ENCODE peak calls at places on chromosome 6, in ten cellular contexts. P, Q, R, U, A, B, S, F, Z and L are unnamed samples.

GRCh38 chr6:3165631-3166534 is 8.5 kb upstream of the TUBB2A start:
- DNase-seq in P (no peak), A (peak; percentile 91), R (no peak), S (no peak), F (peak; percentile 32), Z (peak; percentile 67), B (no peak), Q (no peak), U (peak; percentile 30), L (peak; percentile 67)

GRCh38 chr6:38269773-38270172 is 370.0 kb downstream of the BTBD9 start:
- DNase-seq in F (no peak), Q (peak; percentile 14), P (no peak), B (no peak), S (no peak), R (no peak), Z (no peak), U (no peak), A (peak; percentile 38), L (no peak)

GRCh38 chr6:157218371-157219198 is 104.7 kb downstream of the TMEM242 start:
- DNase-seq in P (no peak), F (no peak), U (no peak), B (no peak), Z (no peak), S (no peak), A (no peak), Q (no peak), R (no peak), L (peak; percentile 6)

GRCh38 chr6:16760536-16761468 is at the start of gene ATXN1:
- DNase-seq in U (peak; percentile 80), F (peak; percentile 65), R (peak; percentile 51), B (peak; percentile 79), Z (no peak), A (peak; percentile 90), P (peak; percentile 74), S (no peak), Q (peak; percentile 71), L (no peak)

GRCh38 chr6:22236626-22237414 is 60.0 kb downstream of the PRL start:
- DNase-seq in U (peak; percentile 25), Z (no peak), P (no peak), B (no peak), A (peak; percentile 88), R (no peak), F (peak; percentile 95), S (no peak), Q (no peak), L (no peak)

GRCh38 chr6:42727084-42727601 is 4.7 kb upstream of the PRPH2 start:
- DNase-seq in P (peak; percentile 61), B (no peak), Z (no peak), A (no peak), U (no peak), R (peak; percentile 14), Q (no peak), S (no peak), F (peak; percentile 21), L (no peak)

GRCh38 chr6:106413016-106413415 is 52.5 kb downstream of the CRYBG1 start:
- DNase-seq in S (no peak), F (no peak), P (no peak), R (no peak), U (no peak), Q (no peak), B (no peak), A (no peak), Z (no peak), L (no peak)

GRCh38 chr6:23980965-23981364 is 145.1 kb upstream of the NRSN1 start:
- DNase-seq in P (no peak), R (no peak), A (no peak), B (no peak), Q (no peak), U (no peak), F (no peak), Z (no peak), S (no peak), L (no peak)

GRCh38 chr6:134247271-134247833 is 70.6 kb downstream of the SGK1 start:
- DNase-seq in P (no peak), Z (no peak), A (no peak), U (peak; percentile 12), S (peak; percentile 91), F (no peak), Q (no peak), B (peak; percentile 87), R (no peak), L (no peak)
- H3K4me1 ChIP-seq in P (peaks cover 1% of the 10 kb centered on the region), Z (no peaks in the 10 kb centered on the region), A (peaks cover 3% of the 10 kb centered on the region), U (peaks cover 18% of the 10 kb centered on the region), S (peaks cover 63% of the 10 kb centered on the region), F (peaks cover 10% of the 10 kb centered on the region), Q (no peaks in the 10 kb centered on the region), B (peaks cover 65% of the 10 kb centered on the region), R (peaks cover 20% of the 10 kb centered on the region), L (no peaks in the 10 kb centered on the region)

GRCh38 chr6:116764557-116764960 is 960 bp downstream of the FAM162B start:
- DNase-seq in F (peak; percentile 9), B (no peak), Q (peak; percentile 15), Z (no peak), R (no peak), P (no peak), A (peak; percentile 10), S (no peak), U (peak; percentile 20), L (no peak)

GRCh38 chr6:116763871-116764270 is 1.6 kb downstream of the FAM162B start:
- DNase-seq in S (no peak), Z (no peak), Q (no peak), P (no peak), A (no peak), F (peak; percentile 38), B (no peak), R (no peak), U (no peak), L (no peak)

GRCh38 chr6:116761779-116762178 is 3.7 kb downstream of the FAM162B start:
- DNase-seq in B (no peak), R (no peak), F (no peak), P (no peak), Z (no peak), Q (no peak), S (no peak), A (no peak), U (no peak), L (no peak)

GRCh38 chr6:116763048-116763447 is 2.5 kb downstream of the FAM162B start:
- DNase-seq in S (no peak), B (no peak), Q (no peak), A (no peak), Z (no peak), P (no peak), R (no peak), F (no peak), U (no peak), L (no peak)

DNA sequence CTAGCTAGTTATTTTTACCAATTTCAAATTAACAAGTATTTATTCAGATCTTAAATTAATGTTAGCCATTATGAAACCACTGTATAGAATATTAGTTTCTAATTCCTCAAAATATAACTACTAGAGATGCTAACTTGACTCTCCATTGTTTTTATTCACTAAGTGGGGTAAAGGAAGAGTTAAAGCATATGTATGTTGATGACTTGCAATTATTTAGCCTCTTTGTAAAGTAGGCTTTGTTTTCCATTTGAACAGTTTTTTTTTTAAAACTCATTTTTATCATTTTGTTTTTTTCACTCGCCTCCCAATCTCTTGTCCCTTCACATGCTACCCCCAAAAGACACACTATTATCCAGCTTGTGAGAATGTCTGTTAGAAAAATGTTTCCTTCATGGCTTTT is 3.3 kb downstream of the FAM162B start:
- DNase-seq in S (no peak), U (no peak), A (no peak), R (no peak), B (no peak), P (no peak), F (no peak), Z (no peak), Q (no peak), L (no peak)
- H3K27me3 ChIP-seq in S (peaks cover 4% of the 10 kb centered on the region), U (peaks cover 37% of the 10 kb centered on the region), A (peaks cover 17% of the 10 kb centered on the region), R (no peaks in the 10 kb centered on the region), B (peaks cover 15% of the 10 kb centered on the region), P (no peaks in the 10 kb centered on the region), F (peaks cover 12% of the 10 kb centered on the region), Z (peaks cover 28% of the 10 kb centered on the region), Q (peaks cover 47% of the 10 kb centered on the region), L (no peaks in the 10 kb centered on the region)

GRCh38 chr6:47650553-47651432 is 47.6 kb upstream of the ADGRF4 start:
- DNase-seq in Q (no peak), R (no peak), S (no peak), A (peak; percentile 10), U (no peak), F (no peak), B (no peak), Z (no peak), P (no peak), L (no peak)

GRCh38 chr6:47651505-47651944 is 46.9 kb upstream of the ADGRF4 start:
- DNase-seq in S (no peak), F (peak; percentile 74), R (no peak), Q (no peak), A (peak; percentile 30), Z (no peak), P (no peak), B (no peak), U (no peak), L (no peak)

GRCh38 chr6:47654255-47654654 is 44.1 kb upstream of the ADGRF4 start:
- DNase-seq in S (no peak), Q (no peak), P (no peak), A (no peak), R (no peak), Z (no peak), F (no peak), B (no peak), U (no peak), L (no peak)

GRCh38 chr6:47655719-47656595 is 42.4 kb upstream of the ADGRF4 start:
- DNase-seq in U (peak; percentile 81), S (no peak), F (no peak), R (peak; percentile 71), A (peak; percentile 65), P (no peak), B (peak; percentile 56), Z (peak; percentile 36), Q (peak; percentile 24), L (no peak)

DNA sequence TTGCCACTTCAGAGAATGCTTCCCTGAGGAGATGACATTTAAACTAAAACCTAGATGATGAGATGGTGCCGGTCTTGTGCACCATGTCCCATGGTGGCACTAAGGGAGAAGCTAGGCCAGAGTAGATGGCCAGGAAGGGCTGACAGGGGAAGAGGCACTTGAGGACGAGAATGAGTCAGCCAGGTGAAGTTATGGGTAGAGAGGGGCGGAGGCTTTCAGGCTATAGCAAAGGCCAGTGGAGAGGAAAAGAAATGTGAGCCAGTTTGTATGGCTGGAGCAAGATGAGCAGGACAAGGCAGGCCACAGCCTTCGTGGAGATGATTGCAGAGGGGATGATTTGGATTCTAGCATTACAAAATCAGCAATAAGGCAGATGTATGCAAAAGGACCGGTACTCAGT is 44.7 kb upstream of the ADGRF4 start:
- DNase-seq in A (no peak), Q (no peak), B (no peak), R (no peak), P (no peak), F (no peak), Z (no peak), S (no peak), U (no peak), L (no peak)
- H3K4me1 ChIP-seq in A (peaks cover 7% of the 10 kb centered on the region), Q (peaks cover 8% of the 10 kb centered on the region), B (peaks cover 11% of the 10 kb centered on the region), R (peaks cover 27% of the 10 kb centered on the region), P (no peaks in the 10 kb centered on the region), F (no peaks in the 10 kb centered on the region), Z (no peaks in the 10 kb centered on the region), S (peaks cover 11% of the 10 kb centered on the region), U (no peaks in the 10 kb centered on the region), L (no peaks in the 10 kb centered on the region)

DNA sequence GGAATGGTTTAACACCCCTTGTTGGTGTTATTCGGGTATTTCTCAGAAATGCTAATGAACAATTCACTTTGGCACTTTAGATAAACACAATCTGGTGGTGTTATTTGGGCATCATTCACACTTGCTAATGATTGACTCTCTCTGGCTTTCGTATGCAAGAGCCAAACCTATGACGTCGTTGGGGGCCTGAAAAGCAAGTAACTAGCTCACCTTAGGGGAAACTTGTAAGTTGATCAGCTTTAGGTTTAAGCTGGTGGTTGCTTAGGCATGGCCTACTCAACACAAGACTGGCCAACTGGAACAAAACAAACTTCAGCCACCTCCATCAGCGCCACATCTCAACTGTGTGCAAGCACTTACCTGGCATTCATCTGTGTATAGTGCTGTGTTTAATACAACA is 24.4 kb upstream of the OLIG3 start:
- DNase-seq in Q (no peak), F (no peak), Z (no peak), A (no peak), S (no peak), B (no peak), U (no peak), R (no peak), P (no peak), L (no peak)
- H3K27me3 ChIP-seq in Q (peaks cover 36% of the 10 kb centered on the region), F (peaks cover 25% of the 10 kb centered on the region), Z (no peaks in the 10 kb centered on the region), A (peaks cover 71% of the 10 kb centered on the region), S (peaks cover 25% of the 10 kb centered on the region), B (peaks cover 30% of the 10 kb centered on the region), U (peaks cover 66% of the 10 kb centered on the region), R (no peaks in the 10 kb centered on the region), P (no peaks in the 10 kb centered on the region), L (peaks cover 3% of the 10 kb centered on the region)